ENCODE peak calls at places on chromosome 1, in five cellular contexts. H is right lobe of liver, T is IMR-90, Q is HAP-1, B is pancreas. L is an unnamed sample.

GRCh38 chr1:205248793-205249601 is 21.3 kb downstream of the TMCC2 start:
- DNase-seq in Q (no peak), B (peak; percentile 81), H (no peak), T (peak; percentile 75), L (no peak)

GRCh38 chr1:20373764-20374163 is 83.1 kb downstream of the VWA5B1 start:
- DNase-seq in H (no peak), B (no peak), T (no peak), Q (no peak), L (no peak)

GRCh38 chr1:246447501-246447900 is 59.6 kb downstream of the SMYD3 start:
- DNase-seq in Q (no peak), T (peak; percentile 28), H (no peak), B (no peak), L (no peak)

GRCh38 chr1:30058966-30059365 is 664.4 kb downstream of the MATN1 start:
- DNase-seq in H (no peak), T (peak; percentile 90), Q (no peak), B (no peak), L (no peak)

GRCh38 chr1:50681931-50682330 is 258.7 kb upstream of the DMRTA2 start:
- DNase-seq in H (no peak), T (peak; percentile 44), Q (no peak), B (no peak), L (no peak)

GRCh38 chr1:39238476-39238875 is 34.0 kb downstream of the MACF1 start:
- DNase-seq in T (peak; percentile 91), B (no peak), H (no peak), Q (no peak), L (no peak)

GRCh38 chr1:117467336-117467735 is 100.1 kb downstream of the MAN1A2 start:
- DNase-seq in T (peak; percentile 16), H (no peak), Q (no peak), B (no peak), L (no peak)

GRCh38 chr1:28364888-28365287 is 4.7 kb upstream of the PHACTR4 start:
- DNase-seq in H (no peak), T (no peak), B (no peak), Q (no peak), L (no peak)

GRCh38 chr1:168752171-168752570 is 23.2 kb upstream of the DPT start:
- DNase-seq in Q (no peak), H (no peak), T (no peak), B (no peak), L (no peak)

GRCh38 chr1:156844638-156845037 is 14.3 kb downstream of the INSRR start:
- DNase-seq in Q (no peak), B (peak; percentile 24), H (no peak), T (no peak), L (no peak)
- H3K4me1 ChIP-seq in Q (no peaks in the 10 kb centered on the region), B (no peaks in the 10 kb centered on the region), H (no peaks in the 10 kb centered on the region), T (no peaks in the 10 kb centered on the region), L (peaks cover 23% of the 10 kb centered on the region)

GRCh38 chr1:235105051-235106043 is 23.3 kb downstream of the TOMM20 start:
- DNase-seq in B (no peak), Q (peak; percentile 21), H (no peak), T (peak; percentile 32), L (no peak)
- H3K4me3 ChIP-seq in B (no peak overlapping the region), Q (no peak overlapping the region), H (no peak overlapping the region), T (no peak overlapping the region), L (no peak overlapping the region)

DNA sequence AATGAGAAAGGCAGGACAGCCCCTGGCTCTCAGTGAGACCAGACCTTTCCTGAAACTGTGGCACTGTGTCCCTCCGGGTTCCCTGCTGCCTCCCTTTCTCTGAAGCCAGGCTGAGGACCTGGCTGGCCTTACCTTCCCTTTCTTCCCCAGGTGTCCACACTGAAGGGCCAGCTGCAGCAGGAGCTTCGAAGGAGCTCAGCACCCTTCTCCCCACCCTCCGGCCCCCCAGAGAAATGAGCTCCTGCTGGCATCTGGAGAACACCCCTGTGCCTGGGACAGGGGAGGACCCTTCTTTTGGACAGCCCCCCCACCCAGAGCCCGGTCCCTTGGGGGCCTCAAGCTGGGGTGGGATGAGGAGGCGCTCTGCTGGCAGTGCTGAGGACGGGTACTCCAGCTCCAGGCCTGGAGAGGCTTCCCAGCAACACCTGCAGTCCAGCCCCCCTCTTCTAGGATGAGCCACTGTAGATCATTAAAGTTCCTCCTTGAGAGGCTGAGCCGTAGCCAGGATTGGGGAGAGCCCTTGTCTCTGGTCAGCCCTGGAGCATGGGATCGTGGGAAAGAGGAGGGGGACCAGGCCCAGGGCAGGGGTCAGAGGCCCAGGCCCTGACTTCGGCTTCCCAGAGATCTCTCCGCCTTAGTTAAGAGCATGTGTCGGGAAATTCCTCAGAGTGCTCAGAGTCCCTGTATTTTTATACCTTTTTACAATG is 8.1 kb downstream of the MFAP2 start:
- DNase-seq in Q (no peak), H (no peak), B (no peak), T (no peak), L (no peak)
- H3K36me3 ChIP-seq in Q (peaks cover 2% of the 10 kb centered on the region), H (no peaks in the 10 kb centered on the region), B (no peaks in the 10 kb centered on the region), T (peaks cover 5% of the 10 kb centered on the region), L (peaks cover 11% of the 10 kb centered on the region)

DNA sequence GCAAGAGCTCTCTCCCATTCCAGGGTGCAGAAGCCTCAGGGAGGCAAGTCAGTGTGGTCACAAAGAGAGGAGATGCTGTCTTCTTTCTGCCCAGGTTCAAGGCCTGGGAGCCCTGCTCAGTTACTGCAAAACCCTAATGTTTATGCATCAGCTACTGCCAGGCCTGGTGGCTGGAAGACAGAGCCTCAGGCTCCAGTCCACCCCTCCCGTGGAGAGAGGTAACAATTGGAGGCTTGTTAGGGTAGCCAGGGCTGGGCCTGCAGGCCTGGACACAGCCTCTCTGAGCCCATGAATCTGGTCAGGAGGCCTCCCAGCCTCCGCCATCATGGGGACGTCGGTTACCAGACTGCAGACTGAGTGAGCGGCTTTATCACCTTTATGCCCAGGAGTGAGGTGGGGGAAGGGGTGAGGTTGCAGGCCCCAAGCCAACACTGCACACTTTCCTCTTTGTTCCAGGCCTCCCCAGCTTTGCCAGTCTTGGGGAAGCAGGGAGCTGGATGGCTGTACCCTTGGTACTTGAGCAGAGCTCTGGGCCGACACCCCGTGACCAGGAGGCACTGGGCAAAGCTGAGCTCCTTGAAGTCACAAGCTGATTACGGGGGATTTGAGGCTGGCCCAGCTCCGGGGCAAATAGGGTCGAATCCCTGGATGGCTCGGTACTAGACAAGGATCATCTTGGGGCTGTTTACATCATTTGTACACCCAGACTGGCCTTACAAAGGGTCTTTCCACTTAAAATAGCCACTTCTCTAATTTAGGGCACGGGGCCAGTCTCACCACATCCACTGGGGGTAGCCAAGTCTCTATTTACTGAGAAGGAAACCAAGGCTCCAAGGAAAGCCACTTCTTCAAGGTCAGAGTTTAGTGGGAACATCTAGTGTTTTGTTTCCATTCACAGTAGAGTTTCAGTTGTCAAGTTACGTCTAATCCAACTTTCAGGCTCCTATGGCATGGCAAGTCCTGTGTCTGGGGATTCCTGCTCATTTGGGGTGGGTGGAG is 5.2 kb downstream of the SLC2A1 start:
- DNase-seq in B (no peak), Q (no peak), T (no peak), H (no peak), L (no peak)
- H3K4me1 ChIP-seq in B (peaks cover 7% of the 10 kb centered on the region), Q (peaks cover 8% of the 10 kb centered on the region), T (peaks cover 37% of the 10 kb centered on the region), H (no peaks in the 10 kb centered on the region), L (peaks cover 59% of the 10 kb centered on the region)

DNA sequence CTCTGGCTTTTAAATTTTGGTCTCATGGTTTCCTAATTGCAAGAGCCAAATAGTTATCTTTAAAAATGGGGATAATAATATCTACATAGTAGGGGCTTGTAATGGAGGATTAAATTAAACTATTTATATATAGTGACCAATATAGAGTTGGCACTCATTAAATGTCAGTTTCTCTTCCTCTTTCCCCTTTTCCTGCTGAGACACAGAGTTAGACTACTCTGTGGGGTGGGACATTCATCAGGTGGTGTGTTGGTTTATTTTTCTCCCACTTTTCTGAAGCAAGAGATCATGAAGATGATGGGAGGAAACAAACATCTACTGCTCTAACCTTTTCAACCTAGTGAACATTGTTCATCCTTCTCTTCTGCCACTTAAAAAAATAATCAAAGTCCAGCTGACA is 17.3 kb upstream of the RAP1A start:
- DNase-seq in Q (no peak), H (no peak), B (no peak), T (no peak), L (no peak)
- H3K4me3 ChIP-seq in Q (no peak overlapping the region), H (no peak overlapping the region), B (no peak overlapping the region), T (no peak overlapping the region), L (no peak overlapping the region)

GRCh38 chr1:93573940-93574469 is 107.6 kb downstream of the BCAR3 start:
- DNase-seq in H (no peak), T (no peak), B (no peak), Q (no peak), L (no peak)
- H3K36me3 ChIP-seq in H (peaks cover 46% of the 10 kb centered on the region), T (peaks cover 66% of the 10 kb centered on the region), B (no peaks in the 10 kb centered on the region), Q (no peaks in the 10 kb centered on the region), L (no peaks in the 10 kb centered on the region)